ENCODE peak calls at places on chromosomes 11 and 22, in five cellular contexts. R, A, E, H and P are unnamed samples.

GRCh38 chr11:1117970-1118369 is 39.8 kb upstream of the MUC5AC start:
- DNase-seq in A (no peak), E (no peak), H (no peak), R (no peak), P (no peak)

GRCh38 chr22:26318975-26319374 is 110.1 kb upstream of the ASPHD2 start:
- DNase-seq in H (peak), E (no peak), A (no peak), R (no peak), P (no peak)

GRCh38 chr11:17906436-17906835 is 106.4 kb downstream of the SERGEF start:
- DNase-seq in E (no peak), A (peak), R (no peak), H (peak), P (peak)

GRCh38 chr11:27563201-27563600 is 56.6 kb upstream of the LIN7C start:
- DNase-seq in A (no peak), R (no peak), E (no peak), H (no peak), P (no peak)

GRCh38 chr11:131615611-131616010 is 245.2 kb downstream of the NTM start:
- DNase-seq in A (no peak), E (no peak), H (no peak), R (no peak), P (no peak)

GRCh38 chr11:67240575-67241389 is 25.5 kb upstream of the GRK2 start:
- DNase-seq in H (peak), R (peak), E (peak), A (no peak), P (peak)

GRCh38 chr11:106691807-106692365 is 326.4 kb downstream of the GUCY1A2 start:
- DNase-seq in H (no peak), E (no peak), A (no peak), R (no peak), P (no peak)

GRCh38 chr11:133936136-133936535 is 20.6 kb downstream of the IGSF9B start:
- DNase-seq in H (no peak), A (no peak), E (no peak), R (no peak), P (no peak)

GRCh38 chr22:30430933-30431332 is 5.4 kb downstream of the MTFP1 start:
- DNase-seq in R (no peak), H (no peak), E (no peak), A (no peak), P (no peak)

GRCh38 chr11:70532728-70533127 is 134.4 kb downstream of the CTTN start:
- DNase-seq in E (no peak), H (peak), R (no peak), A (peak), P (no peak)

GRCh38 chr11:117767071-117767470 is 29.9 kb downstream of the DSCAML1 start:
- DNase-seq in A (no peak), H (no peak), R (no peak), E (no peak), P (no peak)

GRCh38 chr11:2804189-2804588 is 81.4 kb downstream of the CDKN1C start:
- DNase-seq in R (no peak), H (no peak), A (peak), E (no peak), P (no peak)

GRCh38 chr11:132158696-132159095 is 788.3 kb downstream of the NTM start:
- DNase-seq in A (no peak), E (no peak), R (no peak), H (no peak), P (no peak)

GRCh38 chr22:20151276-20151588 is 377 bp upstream of the CCDC188 start:
- DNase-seq in A (no peak), E (no peak), R (no peak), H (no peak), P (no peak)

GRCh38 chr11:76371170-76371569 is 9.8 kb downstream of the THAP12 start:
- DNase-seq in A (no peak), E (no peak), H (no peak), R (no peak), P (no peak)

GRCh38 chr11:122814401-122814800 is 23.9 kb upstream of the CRTAM start:
- DNase-seq in E (no peak), A (no peak), R (no peak), H (no peak), P (no peak)

GRCh38 chr11:120279490-120279889 is 39.5 kb downstream of the POU2F3 start:
- DNase-seq in H (no peak), E (no peak), A (no peak), R (no peak), P (no peak)

GRCh38 chr11:77819411-77819920 is 1.1 kb downstream of the RSF1 start:
- DNase-seq in A (peak), E (peak), R (peak), H (peak), P (peak)

GRCh38 chr11:46916251-46916650 is 2.1 kb downstream of the LRP4 start:
- DNase-seq in H (no peak), R (no peak), A (no peak), E (no peak), P (no peak)

GRCh38 chr22:37020192-37020479 is 594 bp downstream of the MPST start:
- DNase-seq in R (no peak), E (no peak), A (no peak), H (no peak), P (peak)

GRCh38 chr22:36636916-36637315 is 66.6 kb downstream of the CACNG2 start:
- DNase-seq in H (no peak), A (no peak), E (no peak), R (no peak), P (no peak)

GRCh38 chr11:15627560-15627959 is 512.8 kb downstream of the INSC start:
- DNase-seq in A (no peak), H (no peak), E (no peak), R (no peak), P (no peak)

GRCh38 chr11:111370902-111371578 is 8.0 kb downstream of the POU2AF1 start:
- DNase-seq in E (no peak), H (no peak), R (no peak), A (no peak), P (no peak)

GRCh38 chr11:2990617-2991476 is 1.3 kb downstream of the NAP1L4 start:
- DNase-seq in R (no peak), H (no peak), A (no peak), E (no peak), P (no peak)

GRCh38 chr11:88318017-88318416 is 19.5 kb downstream of the CTSC start:
- DNase-seq in E (no peak), H (no peak), A (no peak), R (no peak), P (no peak)

GRCh38 chr11:65545853-65546216 is 12.3 kb downstream of the LTBP3 start:
- DNase-seq in R (no peak), E (no peak), H (no peak), A (no peak), P (no peak)

GRCh38 chr22:39308614-39309363 is 10.6 kb downstream of the RPL3 start:
- DNase-seq in A (no peak), H (no peak), E (no peak), R (no peak), P (no peak)

GRCh38 chr22:45627489-45628233 is 44.0 kb upstream of the ATXN10 start:
- DNase-seq in A (no peak), H (no peak), E (no peak), R (no peak), P (no peak)

GRCh38 chr22:45804986-45805325 is 133.3 kb downstream of the ATXN10 start:
- DNase-seq in H (no peak), E (no peak), R (no peak), A (no peak), P (no peak)

GRCh38 chr22:43376765-43377485 is 33.8 kb upstream of the SCUBE1 start:
- DNase-seq in A (no peak), H (no peak), R (peak), E (peak), P (no peak)

GRCh38 chr11:69443138-69443967 is 38.1 kb upstream of the LINC01488 start:
- DNase-seq in E (peak), A (peak), H (peak), R (peak), P (no peak)

GRCh38 chr22:26429458-26430238 is 588 bp downstream of the ASPHD2 start:
- DNase-seq in E (no peak), A (no peak), R (no peak), H (no peak), P (no peak)

GRCh38 chr11:129862123-129862522 is 33.3 kb downstream of the NFRKB start:
- DNase-seq in R (no peak), A (no peak), H (no peak), E (no peak), P (no peak)